ENCODE peak calls at places on chromosomes 11 and 22, in seven cellular contexts. A, H, V, S, R, M and O are unnamed samples.

GRCh38 chr11:68756171-68756766 is 4.9 kb upstream of the TESMIN start:
- DNase-seq in A (no peak), H (no peak), V (no peak), S (no peak), R (no peak), M (no peak), O (no peak)

GRCh38 chr11:103055174-103055890 is 36.6 kb downstream of the DCUN1D5 start:
- DNase-seq in A (peak), H (no peak), V (peak), S (peak), R (no peak), M (no peak), O (no peak)

GRCh38 chr11:63614136-63614664 is at the start of gene PLAAT3:
- DNase-seq in A (no peak), H (peak), V (no peak), S (peak), R (peak), M (peak), O (peak)

GRCh38 chr11:7892751-7893356 is 38.2 kb downstream of the OR10A6 start:
- DNase-seq in A (no peak), H (no peak), V (peak), S (peak), R (no peak), M (no peak), O (no peak)

GRCh38 chr22:48602805-48603518 is 1224.7 kb downstream of the BRD1 start:
- DNase-seq in A (no peak), H (no peak), V (no peak), S (no peak), R (no peak), M (no peak), O (no peak)

GRCh38 chr11:75305993-75306392 is 45.5 kb downstream of the ARRB1 start:
- DNase-seq in A (no peak), H (no peak), V (no peak), S (no peak), R (no peak), M (no peak), O (no peak)

GRCh38 chr11:93034031-93034430 is 64.6 kb downstream of the MTNR1B start:
- DNase-seq in A (no peak), H (no peak), V (peak), S (no peak), R (no peak), M (no peak), O (no peak)

GRCh38 chr11:46522682-46523281 is 71.0 kb downstream of the AMBRA1 start:
- DNase-seq in A (no peak), H (no peak), V (peak), S (peak), R (no peak), M (no peak), O (no peak)

GRCh38 chr11:11078344-11078743 is 220.5 kb upstream of the ZBED5 start:
- DNase-seq in A (no peak), H (no peak), V (no peak), S (peak), R (no peak), M (no peak), O (no peak)